ENCODE peak calls at places on chromosomes 2 and 18, in eight cellular contexts. A is GM23338; H is heart right ventricle; B is upper lobe of left lung; N is lung; J is CD4-positive, alpha-beta memory T cell; X is Peyer's patch; Q is endodermal cell. T is an unnamed sample.

GRCh38 chr18:67072789-67073188 is 443.7 kb downstream of the DSEL start:
- DNase-seq in X (no peak), H (no peak), A (no peak), Q (no peak), J (no peak), B (no peak), N (no peak), T (no peak)

GRCh38 chr2:84022810-84023431 is 436.2 kb downstream of the SUCLG1 start:
- DNase-seq in H (no peak), X (no peak), Q (peak), J (peak), B (no peak), A (peak), N (no peak), T (peak)

GRCh38 chr2:37466533-37467230 is 122.3 kb downstream of the QPCT start:
- DNase-seq in Q (no peak), N (no peak), H (no peak), X (no peak), J (no peak), B (no peak), A (no peak), T (no peak)

GRCh38 chr2:52904511-52904910 is 863.1 kb upstream of the CHAC2 start:
- DNase-seq in A (no peak), X (no peak), H (no peak), J (no peak), Q (no peak), B (no peak), N (no peak), T (no peak)

GRCh38 chr2:124269348-124269747 is 244.3 kb downstream of the CNTNAP5 start:
- DNase-seq in X (no peak), H (no peak), J (no peak), N (no peak), B (no peak), A (no peak), Q (no peak), T (no peak)

GRCh38 chr2:228407821-228408220 is 226.3 kb upstream of the SPHKAP start:
- DNase-seq in X (no peak), B (no peak), A (no peak), Q (no peak), N (no peak), J (no peak), H (no peak), T (no peak)

GRCh38 chr2:893311-893710 is 57.3 kb upstream of the SNTG2 start:
- DNase-seq in N (peak), J (no peak), X (no peak), B (no peak), Q (peak), H (no peak), A (peak), T (no peak)

GRCh38 chr18:79863946-79864725 is 66.4 kb downstream of the KCNG2 start:
- DNase-seq in H (no peak), A (peak), B (no peak), N (no peak), J (no peak), Q (peak), X (peak), T (no peak)

GRCh38 chr2:145065278-145065677 is 545.4 kb upstream of the ZEB2 start:
- DNase-seq in X (no peak), B (no peak), H (no peak), Q (no peak), N (no peak), A (no peak), J (no peak), T (no peak)

GRCh38 chr2:64779117-64779690 is 125.5 kb upstream of the SERTAD2 start:
- DNase-seq in J (no peak), Q (no peak), A (no peak), B (no peak), N (no peak), H (no peak), X (no peak), T (no peak)

GRCh38 chr2:188158337-188159100 is 133.2 kb upstream of the GULP1 start:
- DNase-seq in Q (no peak), B (no peak), J (no peak), H (no peak), X (no peak), A (no peak), N (no peak), T (no peak)

GRCh38 chr2:39300044-39300820 is 56.5 kb upstream of the CDKL4 start:
- DNase-seq in H (no peak), B (no peak), N (no peak), A (peak), J (no peak), X (no peak), Q (no peak), T (no peak)

GRCh38 chr18:21444465-21445023 is 156.0 kb downstream of the ESCO1 start:
- DNase-seq in J (no peak), X (no peak), Q (peak), H (no peak), B (no peak), A (peak), N (no peak), T (peak)

GRCh38 chr2:1599301-1600085 is 144.8 kb downstream of the PXDN start:
- DNase-seq in N (no peak), H (no peak), A (no peak), B (no peak), X (no peak), Q (peak), J (no peak), T (no peak)

GRCh38 chr2:190637331-190637734 is 11.6 kb upstream of the NAB1 start:
- DNase-seq in N (no peak), X (no peak), J (no peak), H (no peak), Q (peak), A (no peak), B (no peak), T (no peak)

GRCh38 chr2:55595536-55595935 is 21.9 kb downstream of the PPP4R3B start:
- DNase-seq in A (no peak), H (no peak), N (no peak), J (no peak), B (no peak), Q (no peak), X (no peak), T (no peak)

GRCh38 chr2:45782436-45782835 is 131.0 kb downstream of the PRKCE start:
- DNase-seq in B (no peak), Q (no peak), A (no peak), X (no peak), N (no peak), H (no peak), J (no peak), T (no peak)

GRCh38 chr18:4319738-4320677 is 135.1 kb downstream of the DLGAP1 start:
- DNase-seq in N (no peak), B (no peak), J (no peak), Q (no peak), X (no peak), A (no peak), H (no peak), T (no peak)

GRCh38 chr2:42513252-42513918 is 19.6 kb upstream of the KCNG3 start:
- DNase-seq in Q (peak), N (peak), X (no peak), A (peak), J (no peak), H (no peak), B (no peak), T (no peak)

GRCh38 chr2:122999823-123000222 is 1025.3 kb upstream of the CNTNAP5 start:
- DNase-seq in H (no peak), J (no peak), A (peak), Q (peak), B (no peak), N (no peak), X (no peak), T (no peak)

GRCh38 chr18:31821452-31822171 is 60.9 kb upstream of the SLC25A52 start:
- DNase-seq in B (no peak), N (no peak), X (no peak), H (no peak), Q (no peak), A (no peak), J (no peak), T (no peak)

GRCh38 chr2:217076651-217077232 is 216.9 kb upstream of the TNP1 start:
- DNase-seq in B (no peak), A (no peak), H (no peak), Q (peak), X (no peak), N (no peak), J (no peak), T (no peak)

GRCh38 chr2:99430614-99431258 is 59.1 kb downstream of the REV1 start:
- DNase-seq in H (no peak), B (no peak), A (no peak), Q (no peak), J (no peak), N (no peak), X (no peak), T (peak)

GRCh38 chr2:30488012-30488659 is 41.1 kb downstream of the LCLAT1 start:
- DNase-seq in B (no peak), Q (no peak), H (no peak), A (no peak), J (no peak), N (no peak), X (no peak), T (no peak)

GRCh38 chr18:41703744-41704530 is 251.1 kb upstream of the PIK3C3 start:
- DNase-seq in A (peak), J (no peak), N (no peak), H (no peak), B (no peak), X (no peak), Q (no peak), T (no peak)

GRCh38 chr18:77071711-77072292 is 60.8 kb downstream of the MBP start:
- DNase-seq in X (no peak), J (peak), H (no peak), A (no peak), Q (no peak), B (peak), N (no peak), T (no peak)

GRCh38 chr2:101782427-101782792 is 84.9 kb downstream of the MAP4K4 start:
- DNase-seq in J (no peak), H (no peak), N (no peak), Q (no peak), B (no peak), X (no peak), A (no peak), T (no peak)

GRCh38 chr2:233793465-233794127 is 15.5 kb downstream of the MROH2A start:
- DNase-seq in Q (no peak), A (no peak), H (no peak), N (peak), X (no peak), J (no peak), B (no peak), T (no peak)
- H3K4me3 ChIP-seq in Q (no peak), A (no peak), H (no peak), N (no peak), X (no peak), J (no peak), B (no peak), T (no peak)

GRCh38 chr2:235665656-235666239 is 171.9 kb downstream of the AGAP1 start:
- DNase-seq in Q (no peak), X (no peak), J (no peak), N (no peak), B (no peak), A (peak), H (no peak), T (no peak)
- H3K4me3 ChIP-seq in Q (peak), X (no peak), J (no peak), N (no peak), B (peak), A (peak), H (no peak), T (peak)

GRCh38 chr2:127084611-127085031 is 22.3 kb downstream of the BIN1 start:
- DNase-seq in N (no peak), B (peak), H (no peak), A (no peak), X (no peak), J (peak), Q (no peak), T (peak)

GRCh38 chr2:127088706-127089105 is 18.2 kb downstream of the BIN1 start:
- DNase-seq in N (no peak), X (no peak), H (peak), Q (no peak), A (no peak), B (no peak), J (no peak), T (no peak)

GRCh38 chr2:127085260-127085666 is 21.7 kb downstream of the BIN1 start:
- DNase-seq in X (peak), B (peak), J (no peak), A (no peak), H (no peak), N (peak), Q (no peak), T (peak)

GRCh38 chr2:127087780-127088495 is 19.0 kb downstream of the BIN1 start:
- DNase-seq in H (peak), B (no peak), Q (no peak), N (no peak), A (no peak), J (no peak), X (no peak), T (no peak)

DNA sequence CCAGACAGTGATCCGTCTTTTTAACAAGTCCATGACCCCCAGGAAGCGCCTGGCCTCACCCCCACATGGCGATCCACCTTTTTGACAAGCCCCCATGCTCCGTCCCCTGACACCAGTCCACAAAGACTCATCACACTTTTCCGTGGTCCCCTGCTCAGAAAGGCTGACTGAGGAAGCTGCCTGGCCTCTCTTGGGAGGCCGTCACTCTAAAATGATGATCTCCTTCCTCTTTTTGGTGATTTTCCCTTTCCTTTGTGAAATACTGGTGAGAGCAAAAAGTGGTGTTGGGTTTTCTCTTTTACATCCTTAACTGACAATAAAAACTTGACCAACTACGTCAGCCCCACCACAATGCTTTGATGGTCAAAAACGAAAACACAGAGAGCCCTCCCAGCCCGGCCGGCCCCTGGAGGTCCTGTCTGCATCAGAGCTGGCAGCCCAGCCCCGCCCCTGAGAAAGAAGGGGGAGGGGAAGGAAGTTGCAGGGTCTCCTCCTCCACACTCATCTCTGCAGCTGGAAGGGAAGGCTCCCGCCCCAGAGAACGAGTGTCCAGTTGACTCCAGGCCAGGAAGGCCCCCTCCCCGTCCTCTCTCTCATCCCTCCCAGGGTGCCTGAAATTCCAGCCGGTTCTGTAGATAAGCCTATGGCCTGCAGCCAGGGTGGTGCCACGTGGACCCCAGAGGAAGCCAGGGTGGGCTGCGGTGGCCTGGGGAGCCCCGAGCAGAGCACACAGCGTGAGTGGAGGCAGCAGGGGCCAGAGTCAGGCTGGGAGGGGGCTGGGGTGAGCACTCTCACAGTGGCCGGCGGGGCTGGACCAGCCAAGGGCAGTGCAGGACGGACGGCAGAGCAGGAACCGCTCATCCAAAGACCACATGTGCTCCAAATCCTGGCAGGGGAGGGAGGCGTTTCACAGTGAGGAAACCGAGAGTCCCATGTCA is 19.9 kb downstream of the BIN1 start:
- DNase-seq in X (peak), Q (peak), B (no peak), H (peak), A (peak), J (no peak), N (peak), T (no peak)
- H3K4me3 ChIP-seq in X (no peak), Q (no peak), B (no peak), H (no peak), A (no peak), J (no peak), N (no peak), T (no peak)

DNA sequence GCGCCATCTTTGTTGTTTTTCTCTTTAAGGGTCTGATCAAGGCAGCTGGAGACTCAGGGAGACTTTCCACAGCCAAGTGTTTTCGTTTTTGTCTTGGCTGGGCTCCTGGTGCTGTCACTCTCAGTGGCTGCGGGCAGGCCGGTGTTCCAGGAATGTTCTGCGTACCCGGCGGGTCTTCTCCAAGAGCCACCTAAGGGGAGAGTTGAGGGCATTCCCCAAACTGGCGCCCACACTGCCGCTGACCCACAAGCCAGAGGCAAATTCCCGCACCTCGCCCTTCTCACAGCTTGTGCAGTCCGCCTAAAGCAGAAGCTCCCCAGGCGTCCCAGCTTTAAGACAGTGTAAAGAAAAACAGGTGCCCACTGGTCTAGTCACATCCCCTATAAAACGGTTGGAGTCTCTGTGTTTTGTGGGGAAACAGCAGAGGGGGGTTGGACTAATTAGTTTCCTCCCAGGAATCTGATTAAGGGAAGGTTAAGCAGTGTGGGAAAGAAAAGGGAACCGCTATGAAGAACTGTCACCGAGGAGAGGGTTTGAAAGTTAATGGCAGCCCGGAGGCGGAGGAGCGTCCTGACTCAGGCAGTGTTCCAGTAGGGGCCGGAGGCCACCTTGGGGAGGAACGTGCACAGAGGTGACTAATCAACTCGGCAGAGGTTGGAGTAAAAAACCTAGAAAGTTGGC is 224.5 kb downstream of the SLC4A3 start:
- DNase-seq in B (no peak), X (no peak), J (no peak), Q (peak), A (no peak), H (peak), N (no peak), T (no peak)
- H3K4me3 ChIP-seq in B (no peak), X (no peak), J (no peak), Q (no peak), A (no peak), H (no peak), N (no peak), T (no peak)

DNA sequence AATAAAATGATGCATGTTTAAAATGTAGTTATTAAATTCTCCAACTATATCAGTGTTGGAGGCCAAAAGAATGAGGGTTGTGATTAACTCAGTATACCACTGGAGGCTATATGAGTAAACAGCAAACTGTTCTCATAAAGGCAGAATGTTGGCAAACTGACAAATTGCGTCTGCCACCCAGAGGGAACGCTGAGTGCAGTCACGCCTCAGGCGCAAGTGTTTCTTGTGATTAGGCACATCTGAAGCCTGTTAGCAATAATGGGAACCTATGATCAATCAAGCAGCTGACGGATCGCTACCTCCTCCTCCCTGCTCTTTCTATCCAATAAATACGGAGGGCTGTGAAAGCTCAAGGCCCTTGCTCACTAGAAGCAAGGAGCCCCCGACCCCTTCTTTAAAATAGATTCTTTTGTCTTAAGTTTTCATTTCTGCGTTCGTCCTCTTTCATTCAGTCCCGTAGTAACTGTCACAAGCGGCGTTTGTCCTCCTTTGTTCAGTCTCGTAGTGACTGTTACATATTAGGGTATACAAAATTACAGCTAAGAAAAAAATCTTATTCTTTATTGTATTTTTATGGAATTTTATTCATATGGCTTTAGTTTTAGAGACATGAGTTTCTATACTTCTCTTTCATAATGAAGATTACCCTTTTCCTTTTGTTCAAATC is 16.3 kb upstream of the RMND5A start:
- DNase-seq in Q (no peak), J (no peak), B (no peak), X (no peak), H (peak), N (no peak), A (no peak), T (no peak)
- H3K4me3 ChIP-seq in Q (no peak), J (no peak), B (no peak), X (no peak), H (no peak), N (no peak), A (no peak), T (no peak)